ENCODE peak calls at places on chromosome 1, in seven cellular contexts. Q is GM12878, A is thyroid gland, H is uterus, R is heart left ventricle, F is prostate gland, U is Peyer's patch. L is an unnamed sample.

GRCh38 chr1:8925406-8925805 is 20.3 kb upstream of the CA6 start:
- DNase-seq in Q (no peak), A (no peak), H (no peak), R (no peak), F (no peak), U (no peak), L (no peak)

GRCh38 chr1:215888159-215888558 is 321.1 kb downstream of the KCTD3 start:
- DNase-seq in Q (no peak), A (peak; percentile 14), H (no peak), R (no peak), F (no peak), U (no peak), L (no peak)

GRCh38 chr1:234724517-234725176 is 114.7 kb upstream of the IRF2BP2 start:
- DNase-seq in Q (no peak), A (peak; percentile 89), H (peak; percentile 84), R (peak; percentile 83), F (no peak), U (peak; percentile 82), L (peak; percentile 82)

GRCh38 chr1:219837274-219837993 is 90.9 kb downstream of the SLC30A10 start:
- DNase-seq in Q (no peak), A (no peak), H (no peak), R (no peak), F (peak; percentile 16), U (no peak), L (no peak)

GRCh38 chr1:105779727-105780126 is 1276.7 kb upstream of the PRMT6 start:
- DNase-seq in Q (no peak), A (no peak), H (no peak), R (no peak), F (no peak), U (no peak), L (no peak)

GRCh38 chr1:246281639-246282038 is 225.4 kb downstream of the SMYD3 start:
- DNase-seq in Q (no peak), A (no peak), H (no peak), R (no peak), F (no peak), U (no peak), L (no peak)

GRCh38 chr1:36182734-36183133 is 26.8 kb downstream of the MAP7D1 start:
- DNase-seq in Q (no peak), A (no peak), H (no peak), R (no peak), F (no peak), U (no peak), L (no peak)

GRCh38 chr1:117565745-117566455 is 39.9 kb upstream of the TENT5C start:
- DNase-seq in Q (no peak), A (no peak), H (no peak), R (no peak), F (no peak), U (no peak), L (no peak)

GRCh38 chr1:54777431-54777830 is 13.1 kb upstream of the PARS2 start:
- DNase-seq in Q (no peak), A (no peak), H (no peak), R (no peak), F (no peak), U (no peak), L (no peak)

GRCh38 chr1:212013672-212014071 is 21.7 kb downstream of the INTS7 start:
- DNase-seq in Q (no peak), A (no peak), H (no peak), R (no peak), F (no peak), U (no peak), L (no peak)

GRCh38 chr1:8042134-8042533 is 16.0 kb upstream of the ERRFI1 start:
- DNase-seq in Q (no peak), A (no peak), H (no peak), R (no peak), F (no peak), U (no peak), L (no peak)

GRCh38 chr1:201281573-201281972 is 1.7 kb upstream of the PKP1 start:
- DNase-seq in Q (no peak), A (no peak), H (no peak), R (no peak), F (no peak), U (no peak), L (no peak)

GRCh38 chr1:6582370-6582769 is 2.6 kb downstream of the ZBTB48 start:
- DNase-seq in Q (no peak), A (no peak), H (no peak), R (no peak), F (no peak), U (peak; percentile 87), L (no peak)

DNA sequence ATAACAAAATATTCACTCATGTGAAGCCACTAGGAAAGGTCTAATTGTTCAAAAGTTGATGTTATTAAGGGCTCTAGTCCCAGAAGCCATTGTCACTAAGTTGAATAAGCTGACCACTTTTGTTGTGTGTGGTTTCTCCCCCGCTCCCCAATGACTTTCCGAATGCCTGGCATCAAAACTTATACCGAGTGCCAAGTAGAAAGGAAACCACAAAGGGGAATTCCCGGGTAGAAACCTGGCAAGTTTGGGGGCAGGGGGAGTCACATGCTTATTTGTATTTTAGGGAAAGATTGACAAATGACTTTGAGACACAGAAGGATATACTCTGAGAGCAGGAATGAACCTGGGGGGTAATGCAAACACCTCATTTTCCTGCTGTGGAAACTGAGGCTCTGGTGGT is 154.1 kb downstream of the TGFBR3 start:
- DNase-seq in Q (no peak), A (peak; percentile 69), H (no peak), R (no peak), F (no peak), U (no peak), L (no peak)
- H3K4me1 ChIP-seq in Q (peaks cover 33% of the 10 kb centered on the region), A (peaks cover 56% of the 10 kb centered on the region), H (peaks cover 12% of the 10 kb centered on the region), R (peaks cover 20% of the 10 kb centered on the region), F (no peaks in the 10 kb centered on the region), U (peaks cover 3% of the 10 kb centered on the region), L (peaks cover 26% of the 10 kb centered on the region)

GRCh38 chr1:2414297-2414958 is 2.1 kb upstream of the PEX10 start:
- DNase-seq in Q (peak; percentile 24), A (peak; percentile 68), H (peak; percentile 77), R (peak; percentile 65), F (peak; percentile 69), U (peak; percentile 85), L (peak; percentile 82)

GRCh38 chr1:2417083-2417832 is 4.9 kb upstream of the PEX10 start:
- DNase-seq in Q (no peak), A (no peak), H (no peak), R (no peak), F (no peak), U (no peak), L (no peak)

GRCh38 chr1:2415337-2415736 is 3.0 kb upstream of the PEX10 start:
- DNase-seq in Q (no peak), A (no peak), H (no peak), R (no peak), F (no peak), U (no peak), L (no peak)

GRCh38 chr1:2416403-2416802 is 4.0 kb upstream of the PEX10 start:
- DNase-seq in Q (no peak), A (peak; percentile 22), H (no peak), R (no peak), F (peak; percentile 69), U (peak; percentile 64), L (no peak)

DNA sequence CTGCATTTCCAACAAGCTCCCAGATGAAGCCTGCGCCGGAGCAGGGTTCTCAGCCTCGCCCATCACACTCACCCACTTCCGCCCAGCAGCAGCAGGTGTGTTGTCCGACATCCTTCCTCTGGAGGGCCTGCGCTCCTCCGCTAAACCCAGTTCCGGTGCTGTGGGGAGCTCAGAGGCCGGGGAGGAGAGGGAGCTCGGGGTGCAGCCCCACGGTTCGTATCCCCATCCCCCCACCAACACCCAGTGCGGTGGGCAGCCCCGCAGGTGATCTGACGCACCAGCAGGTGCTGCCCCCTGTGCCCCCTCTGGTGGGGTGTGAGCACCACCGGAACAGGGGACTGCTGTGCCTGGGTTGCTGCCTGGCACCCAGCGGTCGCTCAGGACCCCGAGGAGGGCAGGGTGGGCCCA is 3.4 kb upstream of the PEX10 start:
- DNase-seq in Q (no peak), A (no peak), H (no peak), R (no peak), F (peak; percentile 22), U (peak; percentile 73), L (no peak)
- TF ChIP-seq POLR2A in Q (peak; percentile 73), A (no peak), H (no peak), R (no peak), F (no peak), U (no peak), L (no peak)

DNA sequence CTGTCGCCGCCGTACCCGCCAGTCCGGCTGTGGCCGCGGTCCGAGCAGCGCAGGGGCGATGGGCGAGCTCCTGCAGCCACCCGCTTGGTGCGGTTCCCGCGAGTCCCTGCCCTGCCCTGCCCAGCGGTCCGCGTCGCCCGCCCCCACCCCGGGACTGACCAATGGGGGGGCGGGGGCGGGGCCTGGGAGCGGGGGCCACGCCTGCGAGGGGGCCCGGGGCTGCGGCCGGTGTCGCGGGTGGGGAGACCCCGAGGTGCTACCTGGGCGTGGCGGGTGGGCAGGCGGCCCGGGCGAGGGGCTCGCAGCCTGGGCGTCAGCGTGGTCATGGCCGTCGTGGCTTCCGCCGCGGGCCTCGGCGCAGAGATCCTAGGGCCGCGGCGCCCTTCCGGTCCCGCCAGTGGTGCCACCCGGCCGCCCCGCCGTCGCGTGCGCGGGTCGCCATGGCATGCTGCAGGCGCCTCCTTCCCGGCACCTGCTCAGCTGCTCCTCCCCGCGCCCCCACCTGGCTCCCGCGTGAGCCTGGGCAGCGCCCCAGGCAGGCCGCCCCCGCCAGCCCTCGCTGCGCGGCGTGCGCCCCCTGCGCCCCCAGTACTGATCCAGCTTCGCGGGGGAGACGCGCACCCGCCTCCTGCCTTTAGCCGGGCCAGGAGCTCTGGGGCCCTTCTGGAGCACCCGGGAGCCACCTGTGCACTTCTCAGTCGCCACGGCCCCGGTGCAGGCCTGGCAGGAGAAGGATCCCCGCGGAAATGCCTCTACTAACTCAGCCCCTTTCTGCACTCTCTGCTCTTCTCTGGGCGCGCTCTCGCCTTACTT is at the start of gene BMP8B:
- DNase-seq in Q (no peak), A (peak; percentile 67), H (no peak), R (peak; percentile 55), F (peak; percentile 44), U (peak; percentile 84), L (no peak)
- H3K4me1 ChIP-seq in Q (peaks cover 11% of the 10 kb centered on the region), A (peaks cover 5% of the 10 kb centered on the region), H (peaks cover 10% of the 10 kb centered on the region), R (peaks cover 3% of the 10 kb centered on the region), F (no peaks in the 10 kb centered on the region), U (no peaks in the 10 kb centered on the region), L (no peaks in the 10 kb centered on the region)

GRCh38 chr1:111204211-111204883 is 3.9 kb upstream of the DENND2D start:
- DNase-seq in Q (peak; percentile 77), A (peak; percentile 82), H (no peak), R (no peak), F (peak; percentile 55), U (peak; percentile 95), L (no peak)
- TF ChIP-seq POLR2A in Q (peak; percentile 56), A (no peak), H (no peak), R (no peak), F (peak; percentile 75), U (peak; percentile 77), L (no peak)

DNA sequence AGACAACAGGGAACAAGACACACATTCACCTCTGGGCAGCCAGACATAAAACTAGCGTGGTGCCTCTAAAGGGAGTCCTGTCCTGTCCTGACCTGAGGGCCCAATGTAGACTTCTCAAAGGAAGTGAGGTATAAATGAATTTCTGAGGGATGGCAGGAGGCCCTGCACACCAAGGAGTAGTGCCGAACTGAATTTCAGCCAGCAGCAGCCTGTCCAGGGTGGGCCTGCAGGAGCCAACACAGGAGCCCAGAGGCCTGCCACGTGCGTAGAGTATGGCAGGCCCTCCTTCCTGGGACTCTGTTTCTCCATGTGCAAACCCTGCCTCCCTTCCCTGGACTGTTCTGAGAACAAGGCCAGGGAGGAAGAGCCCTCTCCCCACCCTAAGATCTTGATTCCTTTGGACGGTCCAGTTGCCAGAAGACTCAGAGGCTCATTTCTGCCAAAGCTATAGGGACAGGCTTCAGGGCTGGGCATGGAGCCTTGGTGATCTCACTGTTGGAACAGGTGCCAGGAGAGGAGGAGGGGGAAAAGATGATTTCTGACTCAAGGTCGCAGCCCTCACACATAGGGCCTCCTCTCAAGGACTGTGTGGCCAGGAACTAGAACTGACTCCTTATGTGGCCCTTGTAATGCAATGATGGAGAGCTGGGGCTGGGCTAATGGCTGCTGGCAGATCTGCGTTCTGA is 1.8 kb upstream of the FABP3 start:
- DNase-seq in Q (no peak), A (peak; percentile 64), H (peak; percentile 79), R (peak; percentile 64), F (no peak), U (no peak), L (peak; percentile 79)
- H3K4me1 ChIP-seq in Q (no peaks in the 10 kb centered on the region), A (peaks cover 24% of the 10 kb centered on the region), H (peaks cover 6% of the 10 kb centered on the region), R (peaks cover 5% of the 10 kb centered on the region), F (peaks cover 4% of the 10 kb centered on the region), U (peaks cover 12% of the 10 kb centered on the region), L (peaks cover 21% of the 10 kb centered on the region)